ENCODE peak calls at places on chromosomes 12 and 14, in six cellular contexts. One of them, this sample, is unnamed.

GRCh38 chr12:77120156-77120555 is 54.8 kb upstream of the E2F7 start:
- DNase-seq in lower leg skin: no peak
- DNase-seq in adrenal gland: no peak
- DNase-seq in fibroblast of pulmonary artery: peak
- DNase-seq in cardiac fibroblast: peak
- DNase-seq in fibroblast of the aortic adventitia: peak
- DNase-seq in this sample: no peak

GRCh38 chr14:52473557-52473956 is 78.7 kb downstream of the TXNDC16 start:
- DNase-seq in lower leg skin: no peak
- DNase-seq in adrenal gland: no peak
- DNase-seq in fibroblast of pulmonary artery: peak
- DNase-seq in cardiac fibroblast: peak
- DNase-seq in fibroblast of the aortic adventitia: peak
- DNase-seq in this sample: no peak

GRCh38 chr14:44586910-44587309 is 79.8 kb upstream of the FSCB start:
- DNase-seq in lower leg skin: no peak
- DNase-seq in adrenal gland: no peak
- DNase-seq in fibroblast of pulmonary artery: no peak
- DNase-seq in cardiac fibroblast: no peak
- DNase-seq in fibroblast of the aortic adventitia: no peak
- DNase-seq in this sample: no peak

GRCh38 chr14:77825895-77826519 is 26.1 kb downstream of the ADCK1 start:
- DNase-seq in lower leg skin: no peak
- DNase-seq in adrenal gland: peak
- DNase-seq in fibroblast of pulmonary artery: no peak
- DNase-seq in cardiac fibroblast: peak
- DNase-seq in fibroblast of the aortic adventitia: no peak
- DNase-seq in this sample: peak

GRCh38 chr14:69288001-69288771 is 28.2 kb downstream of the GALNT16 start:
- DNase-seq in lower leg skin: peak
- DNase-seq in adrenal gland: peak
- DNase-seq in fibroblast of pulmonary artery: peak
- DNase-seq in cardiac fibroblast: peak
- DNase-seq in fibroblast of the aortic adventitia: peak
- DNase-seq in this sample: peak

GRCh38 chr12:15751741-15752140 is 37.4 kb downstream of the EPS8 start:
- DNase-seq in lower leg skin: no peak
- DNase-seq in adrenal gland: no peak
- DNase-seq in fibroblast of pulmonary artery: peak
- DNase-seq in cardiac fibroblast: peak
- DNase-seq in fibroblast of the aortic adventitia: peak
- DNase-seq in this sample: no peak

GRCh38 chr12:449203-449602 is 10.5 kb upstream of the B4GALNT3 start:
- DNase-seq in lower leg skin: no peak
- DNase-seq in adrenal gland: no peak
- DNase-seq in fibroblast of pulmonary artery: no peak
- DNase-seq in cardiac fibroblast: no peak
- DNase-seq in fibroblast of the aortic adventitia: no peak
- DNase-seq in this sample: no peak

GRCh38 chr12:48917857-48918537 is 7.3 kb downstream of the FKBP11 start:
- DNase-seq in lower leg skin: no peak
- DNase-seq in adrenal gland: no peak
- DNase-seq in fibroblast of pulmonary artery: no peak
- DNase-seq in cardiac fibroblast: no peak
- DNase-seq in fibroblast of the aortic adventitia: no peak
- DNase-seq in this sample: no peak

GRCh38 chr12:117664169-117664568 is 302.7 kb upstream of the NOS1 start:
- DNase-seq in lower leg skin: no peak
- DNase-seq in adrenal gland: no peak
- DNase-seq in fibroblast of pulmonary artery: no peak
- DNase-seq in cardiac fibroblast: no peak
- DNase-seq in fibroblast of the aortic adventitia: no peak
- DNase-seq in this sample: no peak

GRCh38 chr12:105025890-105026289 is 39.8 kb downstream of the NOPCHAP1 start:
- DNase-seq in lower leg skin: no peak
- DNase-seq in adrenal gland: peak
- DNase-seq in fibroblast of pulmonary artery: peak
- DNase-seq in cardiac fibroblast: peak
- DNase-seq in fibroblast of the aortic adventitia: peak
- DNase-seq in this sample: peak

DNA sequence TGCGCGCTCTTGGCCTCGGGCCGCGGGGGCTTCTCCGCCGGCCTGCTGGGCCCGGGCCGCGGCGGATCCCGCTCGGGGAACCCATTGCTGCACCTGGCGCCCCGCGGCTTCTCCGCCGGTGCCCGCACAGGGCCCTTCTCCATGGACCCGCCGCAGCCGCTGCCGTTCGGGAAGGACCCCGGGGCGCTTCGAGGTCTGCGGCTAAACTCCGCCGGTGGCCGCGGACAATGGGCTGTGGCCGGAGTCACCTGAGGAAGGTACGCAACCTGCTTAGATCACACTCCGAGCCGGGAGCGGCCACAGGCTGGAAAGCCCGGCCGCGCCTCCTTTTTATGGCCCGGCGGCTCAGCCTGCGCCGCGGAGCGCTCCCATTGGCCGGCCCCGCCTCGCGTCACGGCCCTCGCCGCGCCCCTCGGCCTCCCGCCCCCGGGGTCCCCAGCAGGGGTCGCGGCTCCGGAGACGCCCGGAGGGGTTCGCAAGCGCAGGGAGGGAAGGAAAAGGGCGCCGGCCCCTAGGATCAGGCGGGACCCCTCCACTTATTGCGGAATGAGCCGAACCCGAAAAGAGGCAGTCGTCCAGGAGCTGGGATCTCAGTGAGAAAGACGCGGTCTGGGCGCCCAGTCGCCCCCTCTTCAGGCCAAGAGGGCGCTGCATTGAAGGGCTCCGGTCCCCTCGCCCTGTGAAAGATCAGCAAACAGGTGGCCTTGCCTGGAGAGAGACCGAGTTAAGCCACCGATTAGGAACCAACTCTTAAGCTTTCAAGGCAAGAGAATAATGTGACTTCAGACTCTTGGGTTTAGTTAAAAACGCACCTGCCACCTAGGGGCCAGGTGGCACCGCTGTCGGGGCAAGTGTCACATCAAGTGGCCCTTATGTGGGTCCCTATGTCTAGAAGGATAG is at the start of gene GCH1:
- DNase-seq in lower leg skin: peak
- DNase-seq in adrenal gland: peak
- DNase-seq in fibroblast of pulmonary artery: peak
- DNase-seq in cardiac fibroblast: peak
- DNase-seq in fibroblast of the aortic adventitia: peak
- DNase-seq in this sample: peak
- TF ChIP-seq CTCF in lower leg skin: no peak
- TF ChIP-seq CTCF in adrenal gland: peak
- TF ChIP-seq CTCF in fibroblast of pulmonary artery: peak
- TF ChIP-seq CTCF in cardiac fibroblast: peak
- TF ChIP-seq CTCF in fibroblast of the aortic adventitia: peak
- TF ChIP-seq CTCF in this sample: no peak

GRCh38 chr12:98656289-98657101 is 11.4 kb downstream of the APAF1 start:
- DNase-seq in lower leg skin: no peak
- DNase-seq in adrenal gland: no peak
- DNase-seq in fibroblast of pulmonary artery: peak
- DNase-seq in cardiac fibroblast: no peak
- DNase-seq in fibroblast of the aortic adventitia: no peak
- DNase-seq in this sample: no peak

GRCh38 chr12:98653866-98654493 is 8.9 kb downstream of the APAF1 start:
- DNase-seq in lower leg skin: no peak
- DNase-seq in adrenal gland: no peak
- DNase-seq in fibroblast of pulmonary artery: peak
- DNase-seq in cardiac fibroblast: peak
- DNase-seq in fibroblast of the aortic adventitia: peak
- DNase-seq in this sample: no peak
- TF ChIP-seq CTCF in lower leg skin: no peak
- TF ChIP-seq CTCF in adrenal gland: peak
- TF ChIP-seq CTCF in fibroblast of pulmonary artery: peak
- TF ChIP-seq CTCF in cardiac fibroblast: peak
- TF ChIP-seq CTCF in fibroblast of the aortic adventitia: peak
- TF ChIP-seq CTCF in this sample: peak

GRCh38 chr12:110015132-110015531 is 15.9 kb downstream of the ANKRD13A start:
- DNase-seq in lower leg skin: no peak
- DNase-seq in adrenal gland: no peak
- DNase-seq in fibroblast of pulmonary artery: no peak
- DNase-seq in cardiac fibroblast: no peak
- DNase-seq in fibroblast of the aortic adventitia: no peak
- DNase-seq in this sample: no peak
- TF ChIP-seq CTCF in lower leg skin: no peak
- TF ChIP-seq CTCF in adrenal gland: no peak
- TF ChIP-seq CTCF in fibroblast of pulmonary artery: no peak
- TF ChIP-seq CTCF in cardiac fibroblast: no peak
- TF ChIP-seq CTCF in fibroblast of the aortic adventitia: no peak
- TF ChIP-seq CTCF in this sample: no peak

GRCh38 chr14:75970989-75971388 is 10.8 kb downstream of the TGFB3 start:
- DNase-seq in lower leg skin: peak
- DNase-seq in adrenal gland: no peak
- DNase-seq in fibroblast of pulmonary artery: no peak
- DNase-seq in cardiac fibroblast: no peak
- DNase-seq in fibroblast of the aortic adventitia: no peak
- DNase-seq in this sample: no peak
- TF ChIP-seq CTCF in lower leg skin: no peak
- TF ChIP-seq CTCF in adrenal gland: no peak
- TF ChIP-seq CTCF in fibroblast of pulmonary artery: no peak
- TF ChIP-seq CTCF in cardiac fibroblast: no peak
- TF ChIP-seq CTCF in fibroblast of the aortic adventitia: no peak
- TF ChIP-seq CTCF in this sample: no peak

This sample was measured in stomach.